ENCODE peak calls at places on chromosomes 11 and 22, in five cellular contexts. One of them, this sample, is unnamed.

GRCh38 chr22:27752771-27753170 is 48.8 kb downstream of the MN1 start:
- DNase-seq in trophoblast cell: no peak
- DNase-seq in H9: no peak
- DNase-seq in H1: no peak
- DNase-seq in neuronal stem cell: no peak
- DNase-seq in this sample: peak

GRCh38 chr11:61632096-61632495 is 48.1 kb upstream of the DAGLA start:
- DNase-seq in trophoblast cell: no peak
- DNase-seq in neuronal stem cell: no peak
- DNase-seq in H1: no peak
- DNase-seq in H9: no peak
- DNase-seq in this sample: no peak

GRCh38 chr11:94201004-94201465 is 72.4 kb downstream of the PANX1 start:
- DNase-seq in H1: no peak
- DNase-seq in trophoblast cell: no peak
- DNase-seq in H9: no peak
- DNase-seq in neuronal stem cell: no peak
- DNase-seq in this sample: peak

GRCh38 chr11:58524232-58525036 is 16.5 kb upstream of the OR5B21 start:
- DNase-seq in H9: peak
- DNase-seq in H1: no peak
- DNase-seq in trophoblast cell: peak
- DNase-seq in neuronal stem cell: peak
- DNase-seq in this sample: peak

GRCh38 chr11:122748968-122749687 is 89.2 kb upstream of the CRTAM start:
- DNase-seq in trophoblast cell: peak
- DNase-seq in H1: no peak
- DNase-seq in H9: no peak
- DNase-seq in neuronal stem cell: no peak
- DNase-seq in this sample: peak

GRCh38 chr11:134988495-134988894 is 576.5 kb upstream of the B3GAT1 start:
- DNase-seq in neuronal stem cell: no peak
- DNase-seq in trophoblast cell: no peak
- DNase-seq in H9: no peak
- DNase-seq in H1: no peak
- DNase-seq in this sample: no peak

GRCh38 chr11:62905286-62905685 is 15.9 kb downstream of the CHRM1 start:
- DNase-seq in H1: no peak
- DNase-seq in neuronal stem cell: no peak
- DNase-seq in trophoblast cell: no peak
- DNase-seq in H9: no peak
- DNase-seq in this sample: peak

GRCh38 chr22:32625985-32626384 is 151.4 kb downstream of the FBXO7 start:
- DNase-seq in H9: no peak
- DNase-seq in trophoblast cell: no peak
- DNase-seq in neuronal stem cell: no peak
- DNase-seq in H1: no peak
- DNase-seq in this sample: no peak

GRCh38 chr11:7548659-7549283 is 35.0 kb downstream of the PPFIBP2 start:
- DNase-seq in neuronal stem cell: no peak
- DNase-seq in trophoblast cell: peak
- DNase-seq in H9: peak
- DNase-seq in H1: peak
- DNase-seq in this sample: no peak

GRCh38 chr11:59778122-59778521 is 22.9 kb downstream of the STX3 start:
- DNase-seq in trophoblast cell: no peak
- DNase-seq in neuronal stem cell: no peak
- DNase-seq in H9: no peak
- DNase-seq in H1: no peak
- DNase-seq in this sample: no peak

GRCh38 chr22:26922804-26923203 is 265.4 kb downstream of the MIAT start:
- DNase-seq in H1: no peak
- DNase-seq in H9: peak
- DNase-seq in trophoblast cell: peak
- DNase-seq in neuronal stem cell: peak
- DNase-seq in this sample: no peak

GRCh38 chr22:24812950-24813349 is 6.9 kb downstream of the SGSM1 start:
- DNase-seq in H1: no peak
- DNase-seq in neuronal stem cell: no peak
- DNase-seq in H9: no peak
- DNase-seq in trophoblast cell: no peak
- DNase-seq in this sample: no peak

GRCh38 chr22:33867118-33867863 is 53.0 kb downstream of the LARGE1 start:
- DNase-seq in neuronal stem cell: no peak
- DNase-seq in H9: no peak
- DNase-seq in trophoblast cell: no peak
- DNase-seq in H1: no peak
- DNase-seq in this sample: peak

GRCh38 chr11:62336949-62337681 is at the start of gene ASRGL1:
- DNase-seq in H9: peak
- DNase-seq in H1: peak
- DNase-seq in trophoblast cell: peak
- DNase-seq in neuronal stem cell: peak
- DNase-seq in this sample: peak

GRCh38 chr22:17303840-17304779 is 65.2 kb upstream of the CECR2 start:
- DNase-seq in neuronal stem cell: no peak
- DNase-seq in H9: no peak
- DNase-seq in H1: no peak
- DNase-seq in trophoblast cell: peak
- DNase-seq in this sample: no peak

GRCh38 chr11:77819921-77820564 is 479 bp downstream of the RSF1 start:
- DNase-seq in H1: peak
- DNase-seq in trophoblast cell: peak
- DNase-seq in neuronal stem cell: peak
- DNase-seq in H9: peak
- DNase-seq in this sample: peak

GRCh38 chr11:19938866-19939265 is 221.4 kb downstream of the DBX1 start:
- DNase-seq in H9: no peak
- DNase-seq in H1: no peak
- DNase-seq in neuronal stem cell: no peak
- DNase-seq in trophoblast cell: no peak
- DNase-seq in this sample: no peak

GRCh38 chr11:64591257-64592233 is 525 bp downstream of the SLC22A12 start:
- DNase-seq in H1: no peak
- DNase-seq in trophoblast cell: no peak
- DNase-seq in neuronal stem cell: no peak
- DNase-seq in H9: no peak
- DNase-seq in this sample: no peak

GRCh38 chr22:46159777-46160176 is 9.5 kb downstream of the PPARA start:
- DNase-seq in H9: no peak
- DNase-seq in H1: no peak
- DNase-seq in neuronal stem cell: no peak
- DNase-seq in trophoblast cell: no peak
- DNase-seq in this sample: no peak

GRCh38 chr11:614583-615452 is 932 bp downstream of the IRF7 start:
- DNase-seq in trophoblast cell: peak
- DNase-seq in H1: no peak
- DNase-seq in H9: no peak
- DNase-seq in neuronal stem cell: no peak
- DNase-seq in this sample: no peak

GRCh38 chr11:782264-783174 is 5.2 kb upstream of the GATD1 start:
- DNase-seq in H9: no peak
- DNase-seq in H1: no peak
- DNase-seq in neuronal stem cell: no peak
- DNase-seq in trophoblast cell: no peak
- DNase-seq in this sample: no peak

GRCh38 chr11:108269583-108269982 is 46.7 kb downstream of the ATM start:
- DNase-seq in H9: no peak
- DNase-seq in H1: no peak
- DNase-seq in trophoblast cell: no peak
- DNase-seq in neuronal stem cell: no peak
- DNase-seq in this sample: no peak

GRCh38 chr11:44243633-44244343 is 66.2 kb downstream of the ALX4 start:
- DNase-seq in neuronal stem cell: peak
- DNase-seq in H1: peak
- DNase-seq in H9: peak
- DNase-seq in trophoblast cell: no peak
- DNase-seq in this sample: peak

GRCh38 chr22:37336474-37337028 is 54.2 kb downstream of the CYTH4 start:
- DNase-seq in trophoblast cell: no peak
- DNase-seq in H9: no peak
- DNase-seq in neuronal stem cell: no peak
- DNase-seq in H1: no peak
- DNase-seq in this sample: no peak

GRCh38 chr11:59271247-59271755 is 58.6 kb upstream of the MPEG1 start:
- DNase-seq in H1: no peak
- DNase-seq in neuronal stem cell: no peak
- DNase-seq in trophoblast cell: no peak
- DNase-seq in H9: no peak
- DNase-seq in this sample: no peak

GRCh38 chr11:57624864-57625263 is 24.8 kb downstream of the YPEL4 start:
- DNase-seq in H9: no peak
- DNase-seq in neuronal stem cell: no peak
- DNase-seq in H1: no peak
- DNase-seq in trophoblast cell: no peak
- DNase-seq in this sample: no peak

GRCh38 chr22:49503896-49504521 is 323.7 kb downstream of the BRD1 start:
- DNase-seq in H1: no peak
- DNase-seq in trophoblast cell: no peak
- DNase-seq in neuronal stem cell: no peak
- DNase-seq in H9: no peak
- DNase-seq in this sample: no peak

GRCh38 chr11:46930089-46930488 is 6.5 kb upstream of the CSTPP1 start:
- DNase-seq in H1: no peak
- DNase-seq in H9: no peak
- DNase-seq in trophoblast cell: peak
- DNase-seq in neuronal stem cell: no peak
- DNase-seq in this sample: peak

GRCh38 chr11:86848132-86848531 is 47.8 kb downstream of the PRSS23 start:
- DNase-seq in trophoblast cell: no peak
- DNase-seq in H1: no peak
- DNase-seq in H9: no peak
- DNase-seq in neuronal stem cell: no peak
- DNase-seq in this sample: no peak

GRCh38 chr11:109940816-109941215 is 152.4 kb upstream of the ZC3H12C start:
- DNase-seq in H9: no peak
- DNase-seq in trophoblast cell: peak
- DNase-seq in H1: no peak
- DNase-seq in neuronal stem cell: no peak
- DNase-seq in this sample: peak

GRCh38 chr11:109945626-109946321 is 147.4 kb upstream of the ZC3H12C start:
- DNase-seq in H9: no peak
- DNase-seq in trophoblast cell: no peak
- DNase-seq in neuronal stem cell: no peak
- DNase-seq in H1: no peak
- DNase-seq in this sample: no peak

GRCh38 chr11:109946322-109946846 is 146.8 kb upstream of the ZC3H12C start:
- DNase-seq in trophoblast cell: peak
- DNase-seq in neuronal stem cell: peak
- DNase-seq in H9: peak
- DNase-seq in H1: peak
- DNase-seq in this sample: peak
- H3K4ac ChIP-seq in trophoblast cell: no peak
- H3K4ac ChIP-seq in neuronal stem cell: no peak
- H3K4ac ChIP-seq in H9: no peak
- H3K4ac ChIP-seq in H1: no peak
- H3K4ac ChIP-seq in this sample: peak

GRCh38 chr11:34303028-34303427 is 54.8 kb downstream of the ABTB2 start:
- DNase-seq in neuronal stem cell: no peak
- DNase-seq in H9: no peak
- DNase-seq in trophoblast cell: no peak
- DNase-seq in H1: no peak
- DNase-seq in this sample: peak

GRCh38 chr11:34299284-34299961 is 58.4 kb downstream of the ABTB2 start:
- DNase-seq in H9: no peak
- DNase-seq in H1: no peak
- DNase-seq in neuronal stem cell: peak
- DNase-seq in trophoblast cell: no peak
- DNase-seq in this sample: no peak

GRCh38 chr11:34300571-34301295 is 57.1 kb downstream of the ABTB2 start:
- DNase-seq in neuronal stem cell: no peak
- DNase-seq in trophoblast cell: no peak
- DNase-seq in H1: no peak
- DNase-seq in H9: no peak
- DNase-seq in this sample: no peak

GRCh38 chr11:34302046-34302921 is 55.5 kb downstream of the ABTB2 start:
- DNase-seq in H1: no peak
- DNase-seq in trophoblast cell: peak
- DNase-seq in H9: no peak
- DNase-seq in neuronal stem cell: no peak
- DNase-seq in this sample: peak

DNA sequence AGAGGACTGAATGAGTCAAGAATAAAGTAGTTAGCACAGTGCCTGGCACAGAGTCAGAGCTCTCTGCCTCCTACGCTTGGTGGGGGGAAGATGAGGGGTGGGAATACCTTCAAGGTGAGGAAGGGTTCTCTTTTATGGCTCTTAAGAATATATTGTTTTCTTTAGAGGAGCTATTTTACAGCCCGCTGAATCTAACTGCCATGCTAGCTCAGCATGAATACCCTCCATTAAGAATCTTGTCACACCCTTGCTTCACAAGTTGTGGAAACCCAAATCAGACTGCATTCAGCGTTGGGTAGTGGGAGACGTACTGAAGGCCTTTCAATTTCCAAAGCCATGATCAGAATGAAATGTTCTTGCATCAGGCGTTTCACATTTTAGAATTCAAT is 57.9 kb downstream of the ABTB2 start:
- DNase-seq in neuronal stem cell: no peak
- DNase-seq in trophoblast cell: no peak
- DNase-seq in H9: no peak
- DNase-seq in H1: no peak
- DNase-seq in this sample: no peak
- H2BK5ac ChIP-seq in neuronal stem cell: no peak
- H2BK5ac ChIP-seq in trophoblast cell: no peak
- H2BK5ac ChIP-seq in H9: no peak
- H2BK5ac ChIP-seq in H1: no peak
- H2BK5ac ChIP-seq in this sample: no peak

GRCh38 chr11:6485661-6486060 is 4.4 kb downstream of the TIMM10B start:
- DNase-seq in trophoblast cell: no peak
- DNase-seq in H1: no peak
- DNase-seq in neuronal stem cell: no peak
- DNase-seq in H9: no peak
- DNase-seq in this sample: no peak
- H2BK12ac ChIP-seq in trophoblast cell: no peak
- H2BK12ac ChIP-seq in H1: no peak
- H2BK12ac ChIP-seq in neuronal stem cell: no peak
- H2BK12ac ChIP-seq in H9: no peak
- H2BK12ac ChIP-seq in this sample: no peak

GRCh38 chr11:12458042-12458441 is 80.7 kb downstream of the PARVA start:
- DNase-seq in H1: no peak
- DNase-seq in trophoblast cell: peak
- DNase-seq in neuronal stem cell: no peak
- DNase-seq in H9: no peak
- DNase-seq in this sample: no peak

GRCh38 chr11:12457030-12457600 is 79.7 kb downstream of the PARVA start:
- DNase-seq in H9: no peak
- DNase-seq in neuronal stem cell: no peak
- DNase-seq in H1: no peak
- DNase-seq in trophoblast cell: no peak
- DNase-seq in this sample: peak

GRCh38 chr11:12453243-12453642 is 75.9 kb downstream of the PARVA start:
- DNase-seq in H1: no peak
- DNase-seq in trophoblast cell: no peak
- DNase-seq in neuronal stem cell: no peak
- DNase-seq in H9: no peak
- DNase-seq in this sample: no peak

GRCh38 chr11:12455938-12456337 is 78.6 kb downstream of the PARVA start:
- DNase-seq in H9: no peak
- DNase-seq in trophoblast cell: no peak
- DNase-seq in neuronal stem cell: no peak
- DNase-seq in H1: no peak
- DNase-seq in this sample: peak

GRCh38 chr11:12454782-12455181 is 77.4 kb downstream of the PARVA start:
- DNase-seq in trophoblast cell: no peak
- DNase-seq in H1: no peak
- DNase-seq in H9: no peak
- DNase-seq in neuronal stem cell: no peak
- DNase-seq in this sample: no peak
- H3K4ac ChIP-seq in trophoblast cell: no peak
- H3K4ac ChIP-seq in H1: no peak
- H3K4ac ChIP-seq in H9: no peak
- H3K4ac ChIP-seq in neuronal stem cell: no peak
- H3K4ac ChIP-seq in this sample: no peak